ENCODE peak calls at places on chromosome 9, in ten cellular contexts. B, X, H, F, S, K, O, E, L and P are unnamed samples.

GRCh38 chr9:128216781-128217553 is 13.8 kb downstream of the DNM1 start:
- DNase-seq in B (no peak), X (no peak), H (no peak), F (no peak), S (no peak), K (no peak), O (no peak), E (no peak), L (no peak), P (no peak)

GRCh38 chr9:75974006-75974766 is 83.7 kb downstream of the PCSK5 start:
- DNase-seq in B (no peak), X (no peak), H (no peak), F (no peak), S (no peak), K (peak), O (no peak), E (no peak), L (no peak), P (no peak)

GRCh38 chr9:134660407-134660806 is 18.8 kb downstream of the COL5A1 start:
- DNase-seq in B (no peak), X (peak), H (no peak), F (no peak), S (peak), K (no peak), O (no peak), E (no peak), L (no peak), P (no peak)

GRCh38 chr9:116049506-116049905 is 104.1 kb upstream of the PAPPA start:
- DNase-seq in B (no peak), X (no peak), H (no peak), F (no peak), S (no peak), K (no peak), O (no peak), E (no peak), L (no peak), P (no peak)

GRCh38 chr9:87950765-87951488 is 23.4 kb downstream of the CDK20 start:
- DNase-seq in B (no peak), X (peak), H (no peak), F (no peak), S (peak), K (no peak), O (peak), E (no peak), L (no peak), P (peak)

GRCh38 chr9:69718218-69718617 is 41.6 kb downstream of the PTAR1 start:
- DNase-seq in B (no peak), X (no peak), H (no peak), F (no peak), S (no peak), K (no peak), O (no peak), E (no peak), L (no peak), P (no peak)

GRCh38 chr9:6230037-6230778 is 14.6 kb downstream of the IL33 start:
- DNase-seq in B (no peak), X (no peak), H (no peak), F (no peak), S (no peak), K (no peak), O (no peak), E (no peak), L (no peak), P (no peak)

GRCh38 chr9:123339666-123340414 is 16.2 kb upstream of the CRB2 start:
- DNase-seq in B (no peak), X (peak), H (no peak), F (no peak), S (peak), K (no peak), O (no peak), E (no peak), L (no peak), P (peak)

GRCh38 chr9:89010056-89010455 is 18.8 kb downstream of the S1PR3 start:
- DNase-seq in B (no peak), X (no peak), H (no peak), F (no peak), S (no peak), K (no peak), O (no peak), E (no peak), L (no peak), P (no peak)

GRCh38 chr9:4486176-4486575 is 4.1 kb upstream of the SLC1A1 start:
- DNase-seq in B (no peak), X (no peak), H (no peak), F (no peak), S (peak), K (no peak), O (no peak), E (no peak), L (no peak), P (peak)

GRCh38 chr9:130794923-130795495 is 40.0 kb upstream of the ABL1 start:
- DNase-seq in B (no peak), X (no peak), H (peak), F (no peak), S (no peak), K (no peak), O (peak), E (no peak), L (no peak), P (no peak)

DNA sequence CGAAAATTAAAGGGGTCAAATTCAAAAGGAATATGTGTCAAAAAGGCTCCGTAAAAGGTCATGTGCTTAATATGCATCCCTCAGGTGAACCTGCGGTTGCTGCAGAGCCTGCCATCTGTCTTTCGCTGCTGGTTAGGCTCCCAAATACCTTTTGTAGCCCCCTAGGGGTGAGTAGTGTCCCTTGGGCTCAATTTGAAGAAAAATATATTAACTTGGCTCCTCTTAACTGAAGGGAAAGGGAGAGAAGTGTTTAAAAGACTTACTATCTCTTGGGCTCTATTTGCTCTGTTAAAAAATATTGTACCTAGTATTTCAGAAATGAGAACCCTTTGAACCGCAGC is 176.5 kb upstream of the ADAMTSL1 start:
- DNase-seq in B (no peak), X (peak), H (peak), F (no peak), S (peak), K (no peak), O (no peak), E (no peak), L (no peak), P (no peak)
- TF ChIP-seq CTCF in B (no peak), X (peak), H (peak), F (no peak), S (no peak), K (peak), O (peak), E (peak), L (no peak), P (peak)

GRCh38 chr9:17521456-17521855 is 57.4 kb upstream of the SH3GL2 start:
- DNase-seq in B (no peak), X (no peak), H (no peak), F (no peak), S (no peak), K (no peak), O (no peak), E (no peak), L (no peak), P (no peak)
- TF ChIP-seq CTCF in B (no peak), X (no peak), H (no peak), F (no peak), S (no peak), K (no peak), O (no peak), E (no peak), L (no peak), P (no peak)

DNA sequence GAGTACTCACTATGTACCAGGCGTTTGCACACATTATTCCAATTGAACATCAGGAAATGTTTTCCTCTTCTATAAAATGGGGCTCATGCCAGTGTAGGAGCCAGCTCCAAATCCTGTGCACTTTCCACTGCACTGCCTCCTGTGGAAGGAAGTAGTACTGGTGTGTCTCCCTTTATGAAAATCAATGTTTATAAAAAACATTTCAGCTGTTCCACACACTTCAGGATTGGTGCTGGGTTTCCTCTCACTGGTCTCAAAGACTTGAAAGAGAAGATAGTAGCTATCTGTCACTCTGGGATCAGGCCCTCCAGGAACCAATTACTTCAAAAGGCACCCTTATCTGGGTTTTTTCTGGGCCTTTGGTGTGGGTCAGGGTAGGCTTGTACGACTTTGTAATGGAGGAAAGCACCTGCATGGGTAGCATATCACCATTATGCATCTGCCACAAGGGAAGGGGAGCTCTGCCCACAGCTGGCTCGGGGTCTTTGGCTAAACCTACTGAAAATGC is 32.5 kb downstream of the RAB14 start:
- DNase-seq in B (no peak), X (peak), H (peak), F (no peak), S (no peak), K (no peak), O (peak), E (no peak), L (no peak), P (no peak)
- TF ChIP-seq CTCF in B (peak), X (peak), H (peak), F (peak), S (peak), K (peak), O (peak), E (peak), L (peak), P (peak)

GRCh38 chr9:86098793-86099694 is at the start of gene GOLM1:
- DNase-seq in B (peak), X (no peak), H (no peak), F (peak), S (peak), K (no peak), O (peak), E (no peak), L (no peak), P (peak)
- TF ChIP-seq CTCF in B (no peak), X (no peak), H (no peak), F (peak), S (peak), K (no peak), O (peak), E (no peak), L (no peak), P (peak)

GRCh38 chr9:28650327-28650726 is 1077.0 kb upstream of the C9orf72 start:
- DNase-seq in B (no peak), X (no peak), H (no peak), F (no peak), S (no peak), K (no peak), O (no peak), E (no peak), L (no peak), P (no peak)

GRCh38 chr9:28651050-28651722 is 1077.9 kb upstream of the C9orf72 start:
- DNase-seq in B (no peak), X (no peak), H (no peak), F (no peak), S (no peak), K (no peak), O (no peak), E (no peak), L (no peak), P (no peak)

DNA sequence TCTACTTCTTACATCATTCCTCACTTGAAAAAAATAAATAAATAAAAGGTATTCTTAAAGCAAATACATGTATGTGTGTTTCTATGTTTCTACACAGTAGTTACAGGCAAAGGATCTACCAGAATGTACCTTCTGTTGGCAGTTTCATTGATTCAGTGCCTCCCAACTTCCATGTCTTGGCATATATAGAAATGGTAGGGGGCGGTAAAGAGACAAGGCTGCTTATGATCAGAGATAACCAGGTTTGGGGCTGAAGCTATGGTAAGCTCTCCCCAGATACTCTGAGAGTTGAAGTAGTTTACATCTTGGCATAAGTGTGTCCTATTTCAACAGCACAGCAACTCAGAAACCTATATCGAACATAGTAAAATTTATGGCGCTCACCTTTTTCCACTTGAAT is 1075.4 kb upstream of the C9orf72 start:
- DNase-seq in B (no peak), X (no peak), H (no peak), F (no peak), S (no peak), K (no peak), O (no peak), E (no peak), L (no peak), P (no peak)
- TF ChIP-seq CTCF in B (no peak), X (peak), H (no peak), F (no peak), S (no peak), K (no peak), O (no peak), E (peak), L (no peak), P (no peak)

GRCh38 chr9:21153688-21154608 is 12.3 kb upstream of the IFNW1 start:
- DNase-seq in B (no peak), X (peak), H (no peak), F (peak), S (peak), K (no peak), O (peak), E (peak), L (no peak), P (peak)
- TF ChIP-seq CTCF in B (peak), X (peak), H (no peak), F (peak), S (peak), K (no peak), O (no peak), E (peak), L (no peak), P (peak)